ENCODE peak calls at places on chromosomes 13 and 19, in six cellular contexts. R is AG04450; P is PC-3; F is CD4-positive, CD25-positive, alpha-beta regulatory T cell; Q is pancreas; E is GM23248. J is an unnamed sample.
A peak's percentile ranks its signal among the peaks of the same experiment; 100 is the strongest.

GRCh38 chr13:87810391-87810801 is 139.2 kb downstream of the SLITRK5 start:
- DNase-seq in Q (peak; percentile 29), P (peak; percentile 62), F (no peak), R (no peak), E (no peak), J (peak; percentile 30)

GRCh38 chr19:47745010-47745901 is at the start of gene NOP53:
- DNase-seq in E (peak; percentile 97), R (peak; percentile 95), P (peak; percentile 94), F (peak; percentile 97), Q (peak; percentile 99), J (peak; percentile 97)

GRCh38 chr13:109036091-109036490 is 406.7 kb downstream of the MYO16 start:
- DNase-seq in P (no peak), Q (no peak), F (no peak), R (no peak), E (no peak), J (no peak)

GRCh38 chr13:90926459-90926858 is 421.0 kb upstream of the MIR17HG start:
- DNase-seq in E (no peak), Q (no peak), R (no peak), F (no peak), P (no peak), J (no peak)

GRCh38 chr13:114130708-114131580 is 1.5 kb downstream of the RASA3 start:
- DNase-seq in F (peak; percentile 89), P (peak; percentile 70), R (peak; percentile 59), Q (no peak), E (peak; percentile 95), J (peak; percentile 84)

GRCh38 chr13:51524846-51525566 is 59.3 kb upstream of the WDFY2 start:
- DNase-seq in F (no peak), R (no peak), E (peak; percentile 91), Q (no peak), P (no peak), J (no peak)

GRCh38 chr13:96796234-96796633 is 198.0 kb downstream of the OXGR1 start:
- DNase-seq in P (peak; percentile 6), F (no peak), Q (no peak), R (no peak), E (peak; percentile 5), J (no peak)

GRCh38 chr19:44954649-44955499 is at the start of gene CLPTM1:
- DNase-seq in P (peak; percentile 90), R (peak; percentile 95), F (peak; percentile 98), Q (peak; percentile 98), E (peak; percentile 100), J (peak; percentile 99)

GRCh38 chr19:17379221-17379631 is 2.1 kb upstream of the PLVAP start:
- DNase-seq in R (no peak), F (no peak), E (no peak), P (no peak), Q (no peak), J (peak; percentile 83)

GRCh38 chr19:2013683-2013961 is 1.9 kb downstream of the BTBD2 start:
- DNase-seq in P (no peak), Q (no peak), F (no peak), E (no peak), R (no peak), J (peak; percentile 68)

GRCh38 chr19:47226426-47227346 is 4.3 kb downstream of the BBC3 start:
- DNase-seq in F (peak; percentile 78), E (peak; percentile 89), P (peak; percentile 28), R (no peak), Q (peak; percentile 82), J (no peak)

GRCh38 chr13:80955487-80955886 is 614.6 kb upstream of the SPRY2 start:
- DNase-seq in R (no peak), Q (no peak), P (peak; percentile 12), F (no peak), E (no peak), J (no peak)

GRCh38 chr13:33865945-33866344 is 48.0 kb downstream of the RFC3 start:
- DNase-seq in F (no peak), Q (no peak), E (no peak), R (no peak), P (no peak), J (no peak)

GRCh38 chr19:34365463-34366401 is 736 bp downstream of the GPI start:
- DNase-seq in Q (peak; percentile 77), F (no peak), R (no peak), E (peak; percentile 72), P (peak; percentile 14), J (peak; percentile 75)

GRCh38 chr13:38872693-38873092 is 117.9 kb downstream of the STOML3 start:
- DNase-seq in F (peak; percentile 44), R (no peak), E (peak; percentile 47), Q (no peak), P (peak; percentile 55), J (peak; percentile 71)

GRCh38 chr13:67844544-67844943 is 614.4 kb upstream of the PCDH9 start:
- DNase-seq in P (peak; percentile 45), R (no peak), F (no peak), Q (no peak), E (no peak), J (no peak)

GRCh38 chr19:41599175-41599966 is 23.4 kb downstream of the CEACAM21 start:
- DNase-seq in Q (no peak), E (no peak), F (no peak), R (no peak), P (no peak), J (no peak)

GRCh38 chr13:52599853-52600603 is 42.2 kb upstream of the HNRNPA1L2 start:
- DNase-seq in P (no peak), F (peak; percentile 35), Q (peak; percentile 76), R (no peak), E (peak; percentile 67), J (peak; percentile 90)

GRCh38 chr19:2616741-2617392 is 85.6 kb downstream of the GNG7 start:
- DNase-seq in P (no peak), R (no peak), Q (peak; percentile 31), E (no peak), F (peak; percentile 39), J (peak; percentile 26)

GRCh38 chr13:36764957-36765356 is 54.1 kb upstream of the RFXAP start:
- DNase-seq in P (no peak), R (no peak), E (no peak), F (no peak), Q (no peak), J (no peak)

GRCh38 chr19:48543121-48543710 is 8.8 kb upstream of the SULT2B1 start:
- DNase-seq in E (peak; percentile 82), F (no peak), R (no peak), P (peak; percentile 92), Q (peak; percentile 52), J (peak; percentile 66)

GRCh38 chr19:35666251-35666913 is at the start of gene UPK1A:
- DNase-seq in E (no peak), R (no peak), Q (peak; percentile 50), F (no peak), P (no peak), J (peak; percentile 46)

GRCh38 chr13:44278164-44278563 is 95.5 kb upstream of the SERP2 start:
- DNase-seq in E (no peak), R (no peak), Q (no peak), P (no peak), F (peak; percentile 50), J (no peak)

GRCh38 chr19:14375055-14375581 is 6.1 kb upstream of the ADGRE5 start:
- DNase-seq in F (peak; percentile 97), E (no peak), R (no peak), P (no peak), Q (no peak), J (no peak)

GRCh38 chr19:47227347-47228167 is 3.4 kb downstream of the BBC3 start:
- DNase-seq in R (peak; percentile 84), E (peak; percentile 94), P (peak; percentile 79), Q (peak; percentile 90), F (peak; percentile 44), J (peak; percentile 96)

GRCh38 chr13:43057653-43058317 is 34.4 kb downstream of the DNAJC15 start:
- DNase-seq in E (no peak), F (peak; percentile 62), R (no peak), P (no peak), Q (no peak), J (no peak)

GRCh38 chr13:20165417-20166257 is 4.8 kb upstream of the GJA3 start:
- DNase-seq in Q (no peak), F (no peak), P (peak; percentile 67), E (no peak), R (peak; percentile 36), J (no peak)

GRCh38 chr13:109642358-109642757 is 144.0 kb downstream of the IRS2 start:
- DNase-seq in F (no peak), Q (no peak), R (no peak), P (no peak), E (no peak), J (no peak)

GRCh38 chr19:36257512-36257876 is 42.6 kb downstream of the ZNF146 start:
- DNase-seq in Q (peak; percentile 57), R (no peak), E (peak; percentile 26), F (no peak), P (no peak), J (no peak)

GRCh38 chr13:85441364-85441763 is 357.9 kb downstream of the SLITRK6 start:
- DNase-seq in F (no peak), E (no peak), P (no peak), Q (no peak), R (no peak), J (no peak)
- H3K4me3 ChIP-seq in F (no peak overlapping the region), E (no peak overlapping the region), P (no peak overlapping the region), Q (no peak overlapping the region), R (no peak overlapping the region), J (no peak overlapping the region)

GRCh38 chr19:29019403-29019802 is 193.5 kb downstream of the UQCRFS1 start:
- DNase-seq in Q (no peak), R (no peak), E (no peak), P (no peak), F (no peak), J (no peak)
- H3K27me3 ChIP-seq in Q (no peaks in the 10 kb centered on the region), R (no peaks in the 10 kb centered on the region), E (peaks cover 8% of the 10 kb centered on the region), P (no peaks in the 10 kb centered on the region), F (no peaks in the 10 kb centered on the region), J (peaks cover 5% of the 10 kb centered on the region)

DNA sequence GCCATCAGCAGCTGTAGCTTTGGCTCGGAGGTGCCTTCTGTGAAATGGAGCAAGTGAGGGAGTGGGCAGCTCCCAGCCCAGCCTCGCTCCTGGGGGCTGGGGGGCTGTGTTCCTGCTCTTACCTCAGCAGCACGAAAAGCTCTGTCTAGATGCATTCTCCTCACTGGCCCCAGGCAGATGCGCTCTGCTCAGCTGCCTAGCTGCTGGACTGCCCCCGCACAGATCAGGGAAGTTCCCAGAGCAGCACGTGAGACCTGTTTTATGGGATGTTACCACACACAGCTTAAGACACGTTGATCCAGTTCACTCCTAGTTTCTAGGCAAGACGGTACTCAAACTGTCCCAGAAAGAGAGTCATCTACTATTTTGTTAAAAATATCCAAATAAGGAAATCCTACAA is 13.6 kb downstream of the LCP1 start:
- DNase-seq in Q (no peak), R (no peak), F (no peak), E (peak; percentile 38), P (no peak), J (no peak)
- H3K4me3 ChIP-seq in Q (no peak overlapping the region), R (no peak overlapping the region), F (peak overlapping the region; percentile 88), E (no peak overlapping the region), P (no peak overlapping the region), J (no peak overlapping the region)

DNA sequence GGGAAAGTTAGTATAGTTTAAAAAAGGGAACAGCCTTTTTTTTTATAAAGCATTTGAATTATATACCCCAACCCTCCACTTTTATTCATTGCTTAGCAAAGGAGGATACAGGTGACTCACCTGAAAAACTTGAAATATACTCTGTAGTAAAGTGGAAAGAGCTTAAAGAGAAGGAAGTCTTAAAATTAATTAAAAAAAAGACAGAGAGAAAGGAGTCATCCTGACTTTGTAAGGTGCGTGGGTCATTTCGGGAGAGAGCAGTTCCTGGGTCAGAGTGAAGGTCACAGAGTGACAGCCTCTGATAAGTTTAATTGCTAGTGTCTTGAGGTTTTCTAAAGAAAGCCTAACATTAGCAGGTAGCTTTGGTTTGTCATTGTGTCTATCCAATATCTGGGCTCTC is 310.3 kb downstream of the KLF5 start:
- DNase-seq in E (no peak), R (no peak), P (peak; percentile 14), F (no peak), Q (no peak), J (no peak)
- H3K27me3 ChIP-seq in E (peaks cover 22% of the 10 kb centered on the region), R (peaks cover 6% of the 10 kb centered on the region), P (no peaks in the 10 kb centered on the region), F (no peaks in the 10 kb centered on the region), Q (no peaks in the 10 kb centered on the region), J (no peaks in the 10 kb centered on the region)

GRCh38 chr19:49849433-49850220 is 1.3 kb upstream of the PTOV1 start:
- DNase-seq in P (no peak), E (no peak), R (no peak), Q (no peak), F (no peak), J (no peak)
- H3K4me3 ChIP-seq in P (peak overlapping the region; percentile 86), E (peak overlapping the region; percentile 99), R (no peak overlapping the region), Q (peak overlapping the region; percentile 93), F (peak overlapping the region; percentile 72), J (peak overlapping the region; percentile 48)